ENCODE peak calls at places on chromosomes 7 and 10, in four cellular contexts. One of them, this sample, is unnamed.
A peak's percentile ranks its signal among the peaks of the same experiment; 100 is the strongest.

GRCh38 chr10:104041891-104042535 is 43.7 kb downstream of the COL17A1 start:
- DNase-seq in fibroblast of the aortic adventitia: no peak
- DNase-seq in right atrium auricular region: peak; percentile 53
- DNase-seq in SK-N-SH: no peak
- DNase-seq in this sample: no peak

GRCh38 chr7:108335264-108335918 is 120.8 kb downstream of the NRCAM start:
- DNase-seq in fibroblast of the aortic adventitia: peak; percentile 12
- DNase-seq in right atrium auricular region: no peak
- DNase-seq in SK-N-SH: peak; percentile 30
- DNase-seq in this sample: no peak

GRCh38 chr7:31175672-31176071 is 123.6 kb downstream of the ADCYAP1R1 start:
- DNase-seq in fibroblast of the aortic adventitia: no peak
- DNase-seq in SK-N-SH: no peak
- DNase-seq in right atrium auricular region: no peak
- DNase-seq in this sample: no peak

GRCh38 chr7:26213821-26214515 is 12.4 kb downstream of the CBX3 start:
- DNase-seq in right atrium auricular region: no peak
- DNase-seq in SK-N-SH: no peak
- DNase-seq in fibroblast of the aortic adventitia: no peak
- DNase-seq in this sample: no peak

GRCh38 chr10:119378737-119379067 is 163.8 kb downstream of the RGS10 start:
- DNase-seq in SK-N-SH: no peak
- DNase-seq in fibroblast of the aortic adventitia: no peak
- DNase-seq in right atrium auricular region: peak; percentile 74
- DNase-seq in this sample: no peak

GRCh38 chr7:11620822-11621395 is 211.1 kb downstream of the THSD7A start:
- DNase-seq in SK-N-SH: no peak
- DNase-seq in right atrium auricular region: no peak
- DNase-seq in fibroblast of the aortic adventitia: no peak
- DNase-seq in this sample: no peak

GRCh38 chr10:61417661-61418060 is 35.5 kb downstream of the TMEM26 start:
- DNase-seq in right atrium auricular region: no peak
- DNase-seq in fibroblast of the aortic adventitia: no peak
- DNase-seq in SK-N-SH: no peak
- DNase-seq in this sample: no peak

GRCh38 chr7:151864081-151864480 is 12.8 kb downstream of the PRKAG2 start:
- DNase-seq in fibroblast of the aortic adventitia: no peak
- DNase-seq in right atrium auricular region: no peak
- DNase-seq in SK-N-SH: no peak
- DNase-seq in this sample: no peak

GRCh38 chr7:85750454-85750949 is 563.6 kb upstream of the SEMA3D start:
- DNase-seq in fibroblast of the aortic adventitia: peak; percentile 40
- DNase-seq in SK-N-SH: peak; percentile 49
- DNase-seq in right atrium auricular region: no peak
- DNase-seq in this sample: no peak

GRCh38 chr7:96596120-96596826 is 113.4 kb downstream of the SEM1 start:
- DNase-seq in SK-N-SH: peak; percentile 50
- DNase-seq in right atrium auricular region: no peak
- DNase-seq in fibroblast of the aortic adventitia: no peak
- DNase-seq in this sample: no peak

GRCh38 chr10:50421026-50421719 is 169.9 kb upstream of the ASAH2 start:
- DNase-seq in fibroblast of the aortic adventitia: no peak
- DNase-seq in SK-N-SH: peak; percentile 44
- DNase-seq in right atrium auricular region: no peak
- DNase-seq in this sample: no peak

DNA sequence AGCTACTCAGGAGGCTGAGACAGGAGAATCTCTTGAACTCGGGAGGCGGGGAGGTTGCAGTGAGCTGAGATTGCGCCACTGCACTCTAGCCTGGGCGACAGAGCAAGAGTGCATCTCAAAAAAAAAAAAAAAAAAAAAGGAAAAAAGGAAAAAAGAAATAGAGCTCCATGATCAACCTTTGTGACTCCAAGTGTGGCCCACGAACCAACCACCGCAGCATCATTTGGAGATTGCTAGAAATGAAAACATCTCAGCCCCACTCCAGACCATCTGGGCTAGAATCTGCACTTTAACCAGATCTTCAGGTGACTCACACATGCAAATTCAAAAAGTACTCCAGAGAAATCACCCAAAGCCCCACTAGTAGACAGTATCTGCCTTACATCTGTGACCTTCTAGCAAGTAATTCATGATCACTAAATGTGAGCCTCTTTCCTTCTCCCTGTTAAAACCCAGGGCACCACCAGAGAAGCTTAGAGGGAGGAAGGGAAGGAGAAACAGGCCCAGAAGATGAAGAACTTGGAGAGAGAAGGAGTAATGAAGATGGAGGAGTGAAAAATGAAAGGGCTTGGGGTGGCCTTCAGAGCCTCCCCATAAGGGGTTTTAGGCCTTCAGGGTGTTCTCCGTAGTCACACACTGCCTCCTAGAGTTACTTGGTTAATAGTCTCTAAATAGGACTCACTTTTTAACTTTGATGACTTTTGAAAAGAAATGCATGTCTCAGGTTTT is 94.1 kb downstream of the SLC37A3 start:
- DNase-seq in fibroblast of the aortic adventitia: peak; percentile 51
- DNase-seq in SK-N-SH: peak; percentile 46
- DNase-seq in right atrium auricular region: no peak
- DNase-seq in this sample: no peak
- TF ChIP-seq CTCF in fibroblast of the aortic adventitia: no peak
- TF ChIP-seq CTCF in SK-N-SH: peak; percentile 22
- TF ChIP-seq CTCF in right atrium auricular region: peak; percentile 55
- TF ChIP-seq CTCF in this sample: peak; percentile 28

GRCh38 chr10:77606751-77607150 is 30.9 kb downstream of the KCNMA1 start:
- DNase-seq in SK-N-SH: no peak
- DNase-seq in fibroblast of the aortic adventitia: no peak
- DNase-seq in right atrium auricular region: no peak
- DNase-seq in this sample: no peak
- TF ChIP-seq CTCF in SK-N-SH: peak; percentile 9
- TF ChIP-seq CTCF in fibroblast of the aortic adventitia: no peak
- TF ChIP-seq CTCF in right atrium auricular region: no peak
- TF ChIP-seq CTCF in this sample: no peak

DNA sequence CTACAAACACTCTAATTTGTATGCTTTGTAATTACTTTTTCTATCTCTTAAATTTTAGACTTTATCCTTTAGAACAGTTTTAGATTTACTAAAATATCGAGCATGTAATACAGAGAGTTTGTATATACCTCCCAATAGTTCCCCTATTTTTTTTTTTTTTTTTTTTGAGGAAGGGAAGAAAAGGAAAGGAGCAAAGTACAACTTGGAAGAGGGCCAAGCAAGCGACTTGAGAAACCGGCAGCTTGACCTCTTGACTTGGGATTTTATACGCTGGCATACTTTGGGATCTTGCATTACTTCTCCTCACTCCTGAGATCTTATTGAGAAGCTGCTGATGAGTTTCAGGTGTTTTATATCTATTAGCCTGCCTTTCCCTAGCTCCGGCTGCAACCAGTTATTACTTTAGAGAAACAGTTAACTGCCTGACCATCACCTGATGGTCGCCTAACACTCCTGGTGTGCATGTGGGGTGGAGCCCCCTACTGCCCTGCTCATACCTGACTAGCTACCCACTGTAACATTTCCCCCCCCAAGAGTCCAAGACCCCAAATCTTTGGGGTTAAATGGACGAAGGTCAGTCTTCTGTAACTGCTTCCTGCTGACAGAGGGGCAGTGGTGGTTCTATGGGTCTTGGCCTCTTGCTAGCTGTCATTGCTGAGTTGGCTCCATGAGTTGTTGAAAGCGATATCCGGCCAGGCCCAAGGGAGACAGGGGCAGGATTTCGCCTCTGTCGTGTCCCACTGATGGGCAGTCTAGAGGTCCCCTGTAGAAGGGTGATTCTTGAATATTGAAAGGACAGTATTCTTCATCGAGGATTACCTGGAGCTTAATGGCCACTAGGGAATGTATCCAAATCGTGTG is 28.5 kb downstream of the MKLN1 start:
- DNase-seq in fibroblast of the aortic adventitia: no peak
- DNase-seq in right atrium auricular region: no peak
- DNase-seq in SK-N-SH: no peak
- DNase-seq in this sample: no peak
- TF ChIP-seq CTCF in fibroblast of the aortic adventitia: no peak
- TF ChIP-seq CTCF in right atrium auricular region: no peak
- TF ChIP-seq CTCF in SK-N-SH: no peak
- TF ChIP-seq CTCF in this sample: no peak

GRCh38 chr7:135238112-135238744 is 4.6 kb downstream of the STRA8 start:
- DNase-seq in SK-N-SH: peak; percentile 61
- DNase-seq in right atrium auricular region: no peak
- DNase-seq in fibroblast of the aortic adventitia: no peak
- DNase-seq in this sample: no peak
- TF ChIP-seq CTCF in SK-N-SH: peak; percentile 56
- TF ChIP-seq CTCF in right atrium auricular region: no peak
- TF ChIP-seq CTCF in fibroblast of the aortic adventitia: peak; percentile 40
- TF ChIP-seq CTCF in this sample: peak; percentile 68

DNA sequence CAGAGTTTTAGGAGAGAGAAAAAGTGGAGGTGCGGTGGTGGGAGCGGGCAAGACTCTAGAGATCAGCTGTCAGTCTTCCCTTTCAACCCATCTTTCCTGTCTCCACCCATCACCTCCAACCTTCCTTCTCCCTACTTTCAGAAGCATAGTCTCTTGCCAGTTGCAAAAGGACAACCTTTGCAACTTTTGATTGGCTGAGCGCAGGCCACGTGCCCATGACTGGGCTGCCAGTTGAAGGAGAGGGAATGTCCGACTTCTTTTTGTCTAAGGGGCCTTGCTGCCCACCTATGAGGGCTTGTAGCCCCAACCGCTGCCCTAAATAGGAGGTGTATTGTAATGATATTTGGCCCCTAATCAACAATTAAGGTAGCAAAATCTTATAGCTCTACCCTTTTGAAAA is 12.6 kb downstream of the CYP26A1 start:
- DNase-seq in right atrium auricular region: no peak
- DNase-seq in fibroblast of the aortic adventitia: no peak
- DNase-seq in SK-N-SH: no peak
- DNase-seq in this sample: peak; percentile 31
- TF ChIP-seq CTCF in right atrium auricular region: no peak
- TF ChIP-seq CTCF in fibroblast of the aortic adventitia: no peak
- TF ChIP-seq CTCF in SK-N-SH: no peak
- TF ChIP-seq CTCF in this sample: no peak

This sample was measured in type B pancreatic cell.